ENCODE peak calls at places on chromosomes 2 and 18, in six cellular contexts. J, L, C, X, K and Z are unnamed samples.

GRCh38 chr18:35983818-35984217 is 11.3 kb downstream of the RMP24 start:
- DNase-seq in J (no peak), L (no peak), C (peak), X (no peak), K (no peak), Z (peak)

GRCh38 chr2:192030289-192030688 is 164.4 kb downstream of the TMEFF2 start:
- DNase-seq in J (no peak), L (no peak), C (peak), X (no peak), K (peak), Z (peak)

GRCh38 chr2:130341562-130342019 is 1.1 kb upstream of the IMP4 start:
- DNase-seq in J (no peak), L (peak), C (no peak), X (no peak), K (no peak), Z (no peak)

GRCh38 chr2:122236152-122236892 is 480.9 kb downstream of the TSN start:
- DNase-seq in J (no peak), L (no peak), C (no peak), X (no peak), K (peak), Z (no peak)

GRCh38 chr18:6731197-6731596 is 1.7 kb downstream of the ARHGAP28 start:
- DNase-seq in J (no peak), L (peak), C (peak), X (no peak), K (no peak), Z (peak)

GRCh38 chr2:73059106-73059505 is 12.4 kb downstream of the SFXN5 start:
- DNase-seq in J (no peak), L (no peak), C (no peak), X (no peak), K (no peak), Z (no peak)

GRCh38 chr18:48545690-48546365 is 7.0 kb downstream of the CTIF start:
- DNase-seq in J (peak), L (peak), C (peak), X (peak), K (peak), Z (peak)

GRCh38 chr2:102273619-102274211 is 37.6 kb upstream of the IL1RL1 start:
- DNase-seq in J (no peak), L (no peak), C (peak), X (no peak), K (no peak), Z (peak)

GRCh38 chr2:88896971-88897370 is 205.5 kb downstream of the RPIA start:
- DNase-seq in J (no peak), L (no peak), C (no peak), X (no peak), K (no peak), Z (no peak)

GRCh38 chr2:230575640-230576324 is 136.9 kb upstream of the CAB39 start:
- DNase-seq in J (peak), L (no peak), C (no peak), X (no peak), K (peak), Z (no peak)
- H4K8ac ChIP-seq in J (no peak), L (no peak), C (no peak), X (no peak), K (no peak), Z (no peak)

GRCh38 chr2:26709323-26710110 is 17.0 kb downstream of the KCNK3 start:
- DNase-seq in J (no peak), L (no peak), C (no peak), X (no peak), K (no peak), Z (no peak)
- H3K18ac ChIP-seq in J (no peak), L (no peak), C (no peak), X (peak), K (no peak), Z (no peak)

GRCh38 chr2:217729426-217730058 is 273.3 kb downstream of the TNS1 start:
- DNase-seq in J (no peak), L (no peak), C (peak), X (no peak), K (no peak), Z (no peak)
- H3K27ac ChIP-seq in J (no peak), L (no peak), C (no peak), X (no peak), K (no peak), Z (no peak)

DNA sequence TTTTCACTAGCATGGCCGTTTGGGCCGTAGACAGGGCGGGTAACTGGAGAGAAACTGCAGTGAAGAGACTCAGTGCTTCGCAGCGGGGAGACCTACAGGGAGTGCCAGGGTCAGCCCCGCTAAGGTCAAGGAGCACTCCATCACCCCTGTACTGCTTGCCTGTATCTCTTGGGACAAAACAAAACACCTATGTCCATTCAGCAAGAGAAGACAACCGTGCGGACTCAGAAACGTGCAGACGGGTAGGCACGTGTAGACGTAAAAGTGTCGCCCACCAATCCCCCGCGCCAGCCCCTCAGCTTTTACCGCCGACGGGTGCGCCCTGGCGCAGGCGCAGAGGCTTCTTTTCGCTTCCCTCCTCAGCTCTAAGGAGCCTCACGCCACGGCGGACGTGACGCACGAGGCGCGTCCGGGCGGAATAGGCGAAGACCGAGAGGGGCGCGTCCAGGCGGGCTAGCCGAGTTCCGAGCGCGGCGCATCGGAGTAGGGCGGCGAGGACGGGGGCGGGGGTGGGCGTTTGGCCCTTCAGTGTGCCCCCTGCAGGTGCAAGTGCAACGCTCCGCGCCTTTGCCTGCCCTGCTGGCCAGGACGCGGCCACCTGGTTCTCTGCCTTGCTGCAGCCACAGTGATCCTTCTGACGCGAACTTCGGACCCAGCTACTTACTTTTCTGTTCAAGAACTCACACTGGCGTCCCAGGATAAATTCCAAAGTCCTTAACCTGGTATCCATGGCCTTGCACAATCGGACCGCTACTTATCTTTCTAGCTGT is 3.3 kb upstream of the SOS1 start:
- DNase-seq in J (peak), L (peak), C (peak), X (peak), K (peak), Z (peak)
- H4K8ac ChIP-seq in J (no peak), L (peak), C (peak), X (no peak), K (peak), Z (peak)

GRCh38 chr18:24763765-24764548 is 303.5 kb downstream of the HRH4 start:
- DNase-seq in J (no peak), L (no peak), C (peak), X (no peak), K (no peak), Z (peak)
- H3K18ac ChIP-seq in J (no peak), L (no peak), C (peak), X (no peak), K (no peak), Z (peak)

DNA sequence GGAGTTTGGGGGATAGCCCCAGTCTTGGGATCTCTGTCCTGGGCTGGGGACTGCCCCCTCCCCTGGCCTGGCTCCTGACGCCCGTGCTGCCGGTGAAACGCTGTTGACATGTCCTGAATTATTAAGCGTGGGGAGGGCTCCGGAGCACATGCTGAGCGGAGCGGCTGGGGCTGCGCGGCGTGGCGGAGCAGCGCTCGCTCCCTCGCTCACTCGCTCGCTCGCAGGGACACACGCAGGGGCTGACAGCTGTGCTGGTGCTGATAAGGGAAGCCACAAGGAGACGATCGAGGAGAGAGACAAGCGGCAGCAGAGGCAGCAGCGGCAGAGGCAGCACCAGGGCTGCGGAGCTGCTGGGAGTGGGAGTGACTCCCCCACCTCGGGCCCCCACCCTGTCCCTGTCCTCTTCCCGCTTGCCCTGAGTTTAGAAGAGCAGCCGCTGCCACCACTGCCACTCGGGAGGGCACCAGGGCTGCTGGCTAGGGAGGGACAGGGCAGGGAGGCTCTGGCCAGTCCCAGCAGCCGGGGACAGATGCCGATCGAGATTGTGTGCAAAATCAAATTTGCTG is at the start of gene ASIC4:
- DNase-seq in J (no peak), L (no peak), C (peak), X (no peak), K (no peak), Z (peak)
- H3K27ac ChIP-seq in J (no peak), L (no peak), C (no peak), X (no peak), K (no peak), Z (no peak)

GRCh38 chr2:64863097-64863820 is 125.9 kb upstream of the SLC1A4 start:
- DNase-seq in J (no peak), L (no peak), C (no peak), X (no peak), K (no peak), Z (no peak)

GRCh38 chr2:64866797-64867196 is 122.4 kb upstream of the SLC1A4 start:
- DNase-seq in J (no peak), L (no peak), C (peak), X (no peak), K (no peak), Z (peak)

GRCh38 chr2:64865831-64866146 is 123.4 kb upstream of the SLC1A4 start:
- DNase-seq in J (no peak), L (no peak), C (no peak), X (peak), K (no peak), Z (no peak)

GRCh38 chr2:64867253-64867996 is 121.8 kb upstream of the SLC1A4 start:
- DNase-seq in J (no peak), L (no peak), C (no peak), X (no peak), K (no peak), Z (no peak)

DNA sequence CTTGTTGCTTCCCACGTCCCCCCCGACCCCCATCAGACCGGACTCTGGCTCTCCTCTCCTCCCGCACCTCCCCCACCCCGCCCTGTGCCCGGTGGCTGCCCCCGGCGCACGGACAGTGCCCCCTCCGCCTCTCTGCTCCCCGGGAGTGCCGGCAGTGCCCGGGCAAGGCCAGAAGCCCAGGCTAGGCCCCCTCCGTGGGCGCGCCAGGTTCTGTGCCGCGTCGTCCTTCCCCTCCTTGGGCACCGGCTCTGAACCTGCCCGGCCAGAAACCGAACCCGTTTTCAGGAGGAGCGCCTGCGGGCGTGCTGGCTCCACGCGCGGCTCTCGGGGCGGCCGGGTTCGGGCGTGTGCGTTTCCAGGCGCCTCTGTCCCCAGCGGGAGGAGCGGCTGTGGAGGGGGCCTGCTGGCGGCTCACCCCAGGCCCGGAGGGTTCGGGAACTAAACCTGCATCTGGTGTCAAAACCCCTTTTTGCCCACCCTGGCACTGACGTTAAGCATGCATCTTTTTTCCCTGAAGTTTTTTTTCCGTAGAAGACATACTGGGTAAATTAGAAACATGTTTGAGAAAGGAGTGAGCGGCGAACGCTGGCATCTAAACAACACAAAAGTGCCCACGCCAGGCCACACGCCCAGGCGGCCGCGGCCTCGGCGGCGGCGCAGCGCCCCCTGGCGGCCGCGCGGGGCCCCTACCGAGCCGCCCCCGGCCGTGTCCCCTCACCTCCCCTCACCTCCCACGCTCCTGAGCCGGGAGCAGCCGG is 123.9 kb upstream of the SLC1A4 start:
- DNase-seq in J (peak), L (peak), C (peak), X (peak), K (peak), Z (peak)
- H4K8ac ChIP-seq in J (no peak), L (no peak), C (no peak), X (no peak), K (peak), Z (peak)